ENCODE peak calls at places on chromosomes 11 and 22, in eight cellular contexts. F is astrocyte of the cerebellum, H is psoas muscle, E is lower lobe of right lung, Y is GM12865, T is AG04450, A is IMR-90, G is nephron progenitor cell. C is an unnamed sample.

GRCh38 chr11:93608280-93608862 is 53.1 kb upstream of the CEP295 start:
- DNase-seq in F (no peak), H (no peak), E (no peak), Y (peak), T (no peak), A (no peak), G (no peak), C (no peak)

GRCh38 chr11:95363710-95364109 is 132.7 kb upstream of the SESN3 start:
- DNase-seq in F (no peak), H (no peak), E (no peak), Y (no peak), T (no peak), A (no peak), G (peak), C (no peak)

GRCh38 chr22:38257650-38258246 is 15.1 kb downstream of the TMEM184B start:
- DNase-seq in F (no peak), H (no peak), E (no peak), Y (no peak), T (no peak), A (no peak), G (no peak), C (no peak)

GRCh38 chr11:11659567-11660341 is 37.9 kb upstream of the GALNT18 start:
- DNase-seq in F (no peak), H (no peak), E (no peak), Y (peak), T (no peak), A (no peak), G (no peak), C (no peak)

GRCh38 chr11:96162816-96163499 is 180.0 kb downstream of the MAML2 start:
- DNase-seq in F (peak), H (no peak), E (no peak), Y (no peak), T (peak), A (peak), G (no peak), C (peak)

GRCh38 chr11:122180435-122180834 is 64.4 kb upstream of the BLID start:
- DNase-seq in F (no peak), H (no peak), E (no peak), Y (no peak), T (peak), A (peak), G (no peak), C (peak)

GRCh38 chr11:62574363-62575057 is 819 bp upstream of the EEF1G start:
- DNase-seq in F (no peak), H (peak), E (no peak), Y (peak), T (no peak), A (peak), G (peak), C (no peak)

GRCh38 chr11:76605338-76606074 is 65.0 kb downstream of the LRRC32 start:
- DNase-seq in F (no peak), H (no peak), E (no peak), Y (no peak), T (no peak), A (no peak), G (no peak), C (no peak)

GRCh38 chr11:79413258-79413657 is 27.6 kb downstream of the TENM4 start:
- DNase-seq in F (peak), H (peak), E (no peak), Y (no peak), T (peak), A (peak), G (peak), C (peak)

DNA sequence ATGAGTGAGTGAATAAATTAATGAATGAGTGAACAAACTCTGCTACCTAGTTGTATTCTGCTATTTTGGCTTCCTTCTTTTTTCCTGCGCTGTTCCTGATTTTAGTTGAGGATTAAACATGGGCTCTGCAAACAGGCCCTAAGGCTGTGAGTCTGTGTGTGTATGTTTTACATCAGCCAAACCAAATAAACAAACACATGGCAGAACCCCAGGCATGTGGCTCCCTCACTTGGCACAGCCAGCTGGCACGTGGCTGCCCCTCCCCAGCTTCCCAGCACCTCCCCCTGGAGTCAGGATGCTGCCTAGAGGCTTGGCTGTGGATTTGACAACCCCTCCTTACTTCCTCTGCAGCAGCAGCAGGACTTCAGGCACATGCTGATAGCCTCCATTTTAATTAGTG is 593.2 kb downstream of the INSC start:
- DNase-seq in F (peak), H (peak), E (peak), Y (no peak), T (no peak), A (peak), G (no peak), C (peak)
- TF ChIP-seq CTCF in F (no peak), H (no peak), E (no peak), Y (no peak), T (no peak), A (no peak), G (no peak), C (no peak)

DNA sequence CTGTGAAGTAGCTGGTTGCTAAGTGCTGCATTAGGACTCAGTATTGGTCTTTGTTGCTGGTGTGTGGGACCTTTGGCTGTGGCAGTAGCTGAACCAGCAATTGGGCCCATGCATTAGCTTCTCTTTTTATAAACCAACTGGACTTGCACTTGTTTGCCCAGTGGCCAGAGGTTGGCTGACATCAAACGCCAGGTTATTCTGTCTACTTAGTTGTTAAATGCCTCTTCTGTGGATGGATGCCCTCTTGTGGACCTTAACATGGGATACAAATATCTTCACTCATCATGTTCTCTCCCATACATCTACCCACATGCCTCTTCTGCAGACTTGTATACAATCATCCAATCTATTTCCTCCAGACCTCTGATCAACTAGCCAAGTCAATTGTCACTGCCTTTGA is 26.4 kb upstream of the ARHGAP20 start:
- DNase-seq in F (no peak), H (no peak), E (no peak), Y (no peak), T (no peak), A (no peak), G (no peak), C (no peak)
- TF ChIP-seq CTCF in F (no peak), H (no peak), E (no peak), Y (no peak), T (no peak), A (no peak), G (no peak), C (no peak)

DNA sequence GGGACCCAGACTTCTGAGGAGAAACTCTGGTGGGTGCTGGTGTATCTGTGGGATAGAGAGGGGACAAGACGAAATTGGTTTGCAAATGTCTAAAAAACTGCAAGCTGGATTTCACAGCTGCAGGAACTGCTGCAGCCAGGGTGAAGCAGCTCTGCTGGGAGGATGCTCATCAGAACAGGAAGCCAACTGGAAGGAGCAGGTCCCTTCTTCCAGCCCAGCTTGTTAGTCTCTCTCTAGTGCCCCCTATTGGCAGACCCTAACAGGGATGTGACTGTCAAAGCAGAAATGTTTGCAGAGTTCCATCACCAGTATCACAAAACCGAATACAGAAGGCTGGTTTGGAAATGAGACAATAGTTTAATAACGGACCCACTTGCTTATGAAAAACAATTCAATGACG is 74.8 kb upstream of the SLC22A12 start:
- DNase-seq in F (no peak), H (no peak), E (no peak), Y (peak), T (no peak), A (no peak), G (no peak), C (no peak)
- TF ChIP-seq CTCF in F (no peak), H (no peak), E (no peak), Y (peak), T (no peak), A (no peak), G (no peak), C (no peak)

GRCh38 chr11:123461164-123461563 is 31.1 kb downstream of the GRAMD1B start:
- DNase-seq in F (no peak), H (peak), E (no peak), Y (no peak), T (no peak), A (no peak), G (no peak), C (no peak)
- TF ChIP-seq CTCF in F (no peak), H (peak), E (no peak), Y (no peak), T (no peak), A (no peak), G (no peak), C (no peak)

DNA sequence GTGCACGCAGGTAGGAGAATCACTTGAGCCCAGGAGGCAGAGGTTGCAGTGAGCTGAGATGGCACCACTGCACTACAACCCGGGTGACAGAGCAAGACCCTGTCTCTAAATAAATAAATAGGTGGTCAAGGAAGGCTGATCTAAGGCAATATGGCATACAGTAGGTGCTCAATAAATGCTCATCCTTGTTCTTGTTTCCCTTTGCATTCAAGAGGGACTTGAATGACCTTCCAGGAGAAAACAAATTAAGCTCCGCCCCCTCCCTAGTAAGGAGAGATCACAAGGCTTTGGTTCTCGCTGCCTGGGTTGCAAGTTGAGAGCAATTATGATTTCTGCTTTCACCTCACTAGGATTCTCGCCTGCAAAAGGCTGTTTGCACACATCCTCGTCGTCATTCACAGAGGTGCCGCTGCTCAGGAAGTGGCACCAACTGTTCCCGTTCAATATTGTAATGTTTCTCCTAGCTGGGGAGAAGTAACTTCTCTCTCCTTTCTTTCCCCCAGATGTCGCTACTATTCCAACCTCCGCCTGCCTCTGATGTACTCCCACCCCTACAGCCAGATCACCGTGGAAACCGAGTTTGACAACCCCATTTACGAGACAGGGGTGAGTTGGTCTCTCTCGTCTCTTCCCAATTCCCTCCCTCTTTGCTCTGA is 51.8 kb upstream of the ASPHD2 start:
- DNase-seq in F (no peak), H (no peak), E (no peak), Y (peak), T (no peak), A (no peak), G (no peak), C (no peak)
- TF ChIP-seq CTCF in F (peak), H (no peak), E (no peak), Y (no peak), T (no peak), A (no peak), G (no peak), C (no peak)

DNA sequence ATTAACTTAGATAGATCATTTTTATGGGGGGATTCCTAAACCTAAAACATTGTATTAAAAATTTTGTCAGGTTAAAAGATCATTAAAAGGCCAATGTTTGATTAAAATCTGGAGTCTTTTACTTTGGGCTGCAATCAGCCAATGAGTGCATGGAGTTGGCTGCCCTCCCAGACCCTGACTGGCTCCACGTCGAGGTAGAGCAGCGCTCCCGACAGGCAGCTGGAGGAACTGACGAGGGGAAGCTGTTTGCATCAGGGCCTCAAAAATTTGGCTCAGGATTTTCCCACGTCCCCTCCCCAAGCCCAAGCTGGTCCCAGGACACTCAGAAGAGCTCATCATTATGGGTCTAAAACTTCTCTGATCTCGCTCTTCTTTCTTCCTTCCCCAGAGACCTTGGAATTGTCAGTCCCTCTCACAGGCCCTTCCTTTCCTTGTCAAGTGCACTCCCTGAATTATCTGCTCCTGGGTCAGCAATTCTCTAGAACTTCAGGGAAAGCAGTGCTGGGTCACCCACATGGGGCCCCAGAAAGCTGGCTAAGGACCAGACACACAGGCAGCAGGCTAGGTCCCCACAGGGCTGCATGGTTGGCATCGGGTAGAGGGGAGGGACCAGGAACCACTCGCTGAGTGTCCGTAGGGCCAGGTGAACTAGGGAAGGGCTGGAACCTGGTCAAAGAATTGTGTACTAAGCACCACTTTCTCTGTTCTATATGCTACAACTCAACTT is 119.6 kb upstream of the IGLL5 start:
- DNase-seq in F (no peak), H (no peak), E (no peak), Y (no peak), T (no peak), A (no peak), G (no peak), C (no peak)
- TF ChIP-seq CTCF in F (no peak), H (no peak), E (peak), Y (no peak), T (no peak), A (no peak), G (no peak), C (no peak)

GRCh38 chr11:34209809-34210208 is 104.4 kb downstream of the NAT10 start:
- DNase-seq in F (no peak), H (no peak), E (no peak), Y (no peak), T (no peak), A (no peak), G (no peak), C (no peak)
- TF ChIP-seq CTCF in F (no peak), H (no peak), E (no peak), Y (no peak), T (no peak), A (no peak), G (no peak), C (no peak)

GRCh38 chr11:60765355-60765754 is 8.7 kb downstream of the MS4A15 start:
- DNase-seq in F (no peak), H (no peak), E (no peak), Y (peak), T (no peak), A (no peak), G (no peak), C (no peak)

GRCh38 chr11:60766547-60766946 is 9.9 kb downstream of the MS4A15 start:
- DNase-seq in F (no peak), H (no peak), E (no peak), Y (no peak), T (no peak), A (no peak), G (no peak), C (no peak)

GRCh38 chr11:60768202-60768601 is 11.5 kb downstream of the MS4A15 start:
- DNase-seq in F (no peak), H (no peak), E (no peak), Y (no peak), T (no peak), A (no peak), G (no peak), C (no peak)

GRCh38 chr11:60769273-60769672 is 12.6 kb downstream of the MS4A15 start:
- DNase-seq in F (no peak), H (no peak), E (no peak), Y (no peak), T (no peak), A (no peak), G (no peak), C (no peak)

GRCh38 chr11:60767388-60767811 is 10.7 kb downstream of the MS4A15 start:
- DNase-seq in F (no peak), H (no peak), E (no peak), Y (no peak), T (no peak), A (no peak), G (peak), C (no peak)
- TF ChIP-seq CTCF in F (peak), H (no peak), E (peak), Y (peak), T (peak), A (peak), G (peak), C (peak)

GRCh38 chr11:8070417-8071101 is 10.5 kb upstream of the TUB start:
- DNase-seq in F (no peak), H (no peak), E (no peak), Y (peak), T (no peak), A (peak), G (no peak), C (no peak)
- TF ChIP-seq CTCF in F (peak), H (peak), E (peak), Y (peak), T (peak), A (peak), G (peak), C (peak)

GRCh38 chr11:134464196-134464595 is 52.2 kb upstream of the B3GAT1 start:
- DNase-seq in F (no peak), H (no peak), E (no peak), Y (no peak), T (no peak), A (no peak), G (no peak), C (no peak)

GRCh38 chr11:134468081-134468668 is 56.1 kb upstream of the B3GAT1 start:
- DNase-seq in F (no peak), H (no peak), E (no peak), Y (no peak), T (no peak), A (no peak), G (no peak), C (no peak)

GRCh38 chr11:134464981-134465730 is 53.1 kb upstream of the B3GAT1 start:
- DNase-seq in F (no peak), H (no peak), E (no peak), Y (no peak), T (no peak), A (no peak), G (no peak), C (no peak)

GRCh38 chr11:134466909-134467567 is 55.0 kb upstream of the B3GAT1 start:
- DNase-seq in F (no peak), H (no peak), E (no peak), Y (no peak), T (no peak), A (no peak), G (no peak), C (no peak)

GRCh38 chr11:134466035-134466908 is 54.2 kb upstream of the B3GAT1 start:
- DNase-seq in F (no peak), H (no peak), E (no peak), Y (no peak), T (no peak), A (no peak), G (peak), C (no peak)
- TF ChIP-seq CTCF in F (no peak), H (no peak), E (no peak), Y (no peak), T (no peak), A (no peak), G (no peak), C (no peak)

C was measured in AG09319.